ENCODE peak calls at places on chromosomes 5 and 9, in six cellular contexts. P, M, O, U, L and V are unnamed samples.

GRCh38 chr5:96195053-96195452 is 233.4 kb upstream of the ELL2 start:
- DNase-seq in U (no peak), O (no peak), P (no peak), M (no peak), L (peak), V (no peak)

GRCh38 chr9:136421791-136422190 is 11.3 kb downstream of the PMPCA start:
- DNase-seq in O (no peak), M (no peak), P (no peak), L (no peak), U (no peak), V (no peak)

GRCh38 chr9:33676746-33677505 is 118.4 kb upstream of the PRSS3 start:
- DNase-seq in P (peak), L (peak), M (peak), O (no peak), U (peak), V (peak)

GRCh38 chr9:81627481-81627880 is 61.9 kb downstream of the TLE1 start:
- DNase-seq in O (no peak), M (no peak), P (no peak), L (no peak), U (no peak), V (no peak)

GRCh38 chr9:23686257-23686656 is 139.8 kb downstream of the ELAVL2 start:
- DNase-seq in U (no peak), O (no peak), P (peak), M (no peak), L (peak), V (no peak)

GRCh38 chr5:168364151-168364661 is 72.8 kb downstream of the WWC1 start:
- DNase-seq in L (peak), O (no peak), P (peak), U (no peak), M (no peak), V (no peak)

GRCh38 chr5:128538249-128539037 is 398 bp upstream of the FBN2 start:
- DNase-seq in L (peak), M (peak), O (no peak), P (peak), U (peak), V (peak)

GRCh38 chr5:68711311-68712200 is 382.3 kb upstream of the SLC30A5 start:
- DNase-seq in U (no peak), L (no peak), M (no peak), O (no peak), P (no peak), V (no peak)

GRCh38 chr5:476814-477175 is 33.8 kb downstream of the EXOC3 start:
- DNase-seq in U (no peak), L (no peak), M (no peak), O (no peak), P (no peak), V (no peak)

GRCh38 chr5:159912033-159912800 is 4.1 kb upstream of the ADRA1B start:
- DNase-seq in O (peak), M (no peak), P (peak), L (peak), U (no peak), V (peak)

GRCh38 chr5:137888875-137889759 is at the start of gene PKD2L2:
- DNase-seq in M (peak), O (peak), P (peak), L (peak), U (peak), V (peak)

GRCh38 chr5:68409259-68409658 is 193.7 kb downstream of the PIK3R1 start:
- DNase-seq in U (no peak), P (peak), M (no peak), O (no peak), L (peak), V (peak)

GRCh38 chr5:132000677-132001453 is 10.6 kb downstream of the ACSL6 start:
- DNase-seq in M (no peak), U (no peak), O (no peak), L (no peak), P (no peak), V (no peak)

GRCh38 chr9:132235894-132236661 is 74.2 kb downstream of the NTNG2 start:
- DNase-seq in P (peak), M (peak), U (peak), L (peak), O (peak), V (peak)

GRCh38 chr9:112858625-112859147 is 32.0 kb downstream of the SLC46A2 start:
- DNase-seq in P (no peak), U (no peak), L (no peak), O (no peak), M (no peak), V (peak)

GRCh38 chr9:125137200-125137599 is 6.1 kb downstream of the SCAI start:
- DNase-seq in L (peak), O (no peak), U (no peak), M (no peak), P (peak), V (no peak)

GRCh38 chr5:3261081-3261480 is 334.6 kb upstream of the IRX1 start:
- DNase-seq in M (no peak), P (no peak), U (no peak), L (no peak), O (peak), V (no peak)

GRCh38 chr5:135761746-135762145 is 72.7 kb upstream of the SLC25A48 start:
- DNase-seq in L (no peak), O (peak), U (no peak), M (no peak), P (no peak), V (no peak)

GRCh38 chr9:2709645-2710101 is 7.6 kb upstream of the KCNV2 start:
- DNase-seq in U (no peak), O (no peak), L (no peak), P (no peak), M (peak), V (no peak)

GRCh38 chr5:5781335-5781734 is 358.9 kb downstream of the ICE1 start:
- DNase-seq in L (no peak), O (no peak), P (no peak), M (peak), U (no peak), V (no peak)

GRCh38 chr9:15927131-15927530 is 374.3 kb downstream of the CCDC171 start:
- DNase-seq in U (no peak), P (no peak), O (no peak), M (no peak), L (peak), V (peak)

GRCh38 chr5:34496258-34496657 is 159.9 kb upstream of the RAI14 start:
- DNase-seq in O (no peak), U (peak), L (no peak), M (no peak), P (no peak), V (no peak)

DNA sequence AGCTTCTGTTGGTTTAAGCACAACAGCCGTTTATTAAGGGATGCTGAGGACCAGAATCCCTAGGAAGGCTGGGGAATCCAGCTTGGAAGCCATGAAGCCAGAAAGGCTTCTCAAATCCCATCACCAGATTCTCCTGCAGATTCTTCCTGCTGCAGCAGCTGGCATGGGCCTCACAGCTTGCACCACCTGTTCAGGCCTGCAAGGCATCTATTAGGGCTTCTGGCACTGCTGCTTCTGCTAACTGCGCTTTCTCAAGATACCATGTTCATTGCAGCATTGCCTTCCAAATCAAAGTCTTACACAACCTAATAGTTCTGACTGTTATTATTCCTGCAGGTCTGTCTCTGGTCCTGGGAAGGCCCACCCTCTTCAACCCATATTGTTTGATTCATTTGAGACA is 51.2 kb upstream of the ZNF366 start:
- DNase-seq in P (no peak), O (no peak), U (no peak), M (peak), L (no peak), V (peak)
- H3K4me3 ChIP-seq in P (no peak), O (no peak), U (no peak), M (no peak), L (no peak), V (no peak)

DNA sequence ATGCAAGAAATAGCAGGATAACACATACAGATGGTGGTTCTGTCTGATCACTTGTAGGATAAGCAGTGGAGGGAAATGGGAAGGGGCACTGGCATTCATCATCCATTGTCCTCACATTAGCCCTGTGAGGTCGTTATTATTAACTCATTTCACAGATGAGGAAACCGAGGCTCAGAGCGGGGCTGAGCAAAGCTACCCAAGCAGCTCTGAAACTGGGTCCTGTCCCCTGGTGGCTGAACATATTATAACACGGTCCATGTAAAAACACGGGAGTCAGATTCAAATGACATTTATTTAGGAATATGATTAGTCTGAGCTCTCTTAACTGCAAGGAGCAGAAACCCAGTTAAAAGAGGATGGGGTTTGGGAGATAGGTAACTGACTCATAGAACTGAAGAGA is 43.1 kb downstream of the HRH2 start:
- DNase-seq in L (no peak), P (peak), U (no peak), M (no peak), O (no peak), V (no peak)
- TF ChIP-seq CTCF in L (no peak), P (peak), U (no peak), M (peak), O (no peak), V (peak)

DNA sequence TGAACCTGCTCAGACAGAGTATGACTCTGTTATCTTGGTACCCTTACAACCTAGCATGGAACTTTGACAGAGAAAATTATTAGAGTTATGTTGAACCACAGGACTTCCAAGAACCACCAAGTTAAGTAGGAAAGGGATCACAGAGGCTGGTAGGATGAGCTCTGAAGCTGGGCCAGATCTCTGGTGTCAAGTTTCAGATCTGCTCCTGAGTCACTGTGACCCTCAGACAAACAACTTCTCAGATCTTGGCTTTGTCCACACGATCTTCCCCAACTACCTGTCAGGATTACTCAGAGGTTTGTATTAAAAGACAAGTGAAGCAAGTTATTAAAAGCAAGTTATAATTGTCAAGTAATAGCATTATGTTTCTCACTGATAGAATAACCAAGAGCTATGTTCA is 189.0 kb downstream of the SEC61B start:
- DNase-seq in U (no peak), O (no peak), M (no peak), P (peak), L (peak), V (no peak)
- H3K4me3 ChIP-seq in U (no peak), O (no peak), M (no peak), P (no peak), L (no peak), V (no peak)

GRCh38 chr9:133419005-133419404 is 1.2 kb upstream of the REXO4 start:
- DNase-seq in O (no peak), U (no peak), L (no peak), P (no peak), M (no peak), V (no peak)

GRCh38 chr9:133420392-133420827 is 1.8 kb upstream of the ADAMTS13 start:
- DNase-seq in U (no peak), O (no peak), P (no peak), L (no peak), M (no peak), V (no peak)

GRCh38 chr9:133424187-133424586 is 2.0 kb downstream of the ADAMTS13 start:
- DNase-seq in L (no peak), U (no peak), M (no peak), O (no peak), P (no peak), V (no peak)

GRCh38 chr9:133423216-133423615 is 1.0 kb downstream of the ADAMTS13 start:
- DNase-seq in L (no peak), U (no peak), P (no peak), M (no peak), O (no peak), V (no peak)

GRCh38 chr9:133421615-133422542 is at the start of gene ADAMTS13:
- DNase-seq in M (peak), U (no peak), O (no peak), L (no peak), P (no peak), V (no peak)
- TF ChIP-seq CTCF in M (peak), U (no peak), O (no peak), L (peak), P (peak), V (no peak)

DNA sequence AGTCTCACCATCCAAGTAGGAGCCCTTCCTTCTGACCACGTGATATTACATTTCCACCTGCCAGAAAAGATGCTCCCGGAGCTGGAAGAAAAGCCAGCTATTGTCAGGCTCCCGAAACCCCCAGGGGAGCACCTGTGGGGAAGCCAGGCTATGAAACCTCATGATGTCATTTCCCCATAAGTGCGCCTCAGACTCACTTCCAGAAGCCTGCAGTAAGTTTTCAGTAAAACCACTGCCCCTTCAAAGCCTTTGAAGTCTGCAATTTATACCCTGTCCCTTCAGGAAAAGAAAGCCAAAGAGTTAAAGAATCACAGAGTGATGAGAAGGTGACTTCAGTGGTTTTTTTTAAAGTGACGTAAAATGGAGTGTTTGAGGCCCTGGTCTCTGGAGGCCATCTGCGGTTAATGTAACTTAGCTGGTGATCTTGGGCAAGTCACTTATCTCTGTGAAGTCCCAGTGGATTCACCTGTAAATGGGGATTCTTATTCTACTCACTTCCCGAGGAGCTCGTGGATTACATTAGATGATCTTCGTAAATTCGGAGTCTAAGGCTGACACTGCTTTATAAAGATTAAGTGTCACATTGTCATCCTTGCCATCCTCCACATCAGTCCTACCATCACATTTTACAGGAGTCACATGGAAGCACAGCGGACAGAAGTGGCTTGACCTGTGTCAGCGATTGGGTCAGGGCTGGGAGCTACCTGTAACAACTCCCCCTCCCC is 2.6 kb upstream of the SEMA6A start:
- DNase-seq in P (no peak), U (no peak), O (no peak), M (no peak), L (no peak), V (no peak)
- H3K4me3 ChIP-seq in P (no peak), U (no peak), O (no peak), M (no peak), L (no peak), V (no peak)